ENCODE peak calls at places on chromosomes 5 and 9, in nine cellular contexts. C is psoas muscle, F is lower leg skin, D is neural progenitor cell, Z is progenitor cell of endocrine pancreas, L is RWPE1, M is B cell, K is Calu3, T is H1. W is an unnamed sample.

GRCh38 chr5:74326571-74327338 is 313.8 kb downstream of the ENC1 start:
- DNase-seq in C (no peak), F (peak), D (no peak), Z (no peak), L (peak), M (no peak), K (peak), T (no peak), W (peak)

GRCh38 chr5:63398346-63398745 is 563.9 kb downstream of the HTR1A start:
- DNase-seq in C (no peak), F (no peak), D (no peak), Z (no peak), L (peak), M (no peak), K (no peak), T (peak), W (no peak)

GRCh38 chr5:9507974-9508373 is 37.9 kb downstream of the SEMA5A start:
- DNase-seq in C (no peak), F (no peak), D (no peak), Z (no peak), L (no peak), M (no peak), K (no peak), T (no peak), W (peak)

GRCh38 chr5:27594141-27594540 is 555.8 kb upstream of the CDH9 start:
- DNase-seq in C (no peak), F (no peak), D (no peak), Z (no peak), L (no peak), M (no peak), K (no peak), T (no peak), W (no peak)

GRCh38 chr5:33772276-33772990 is 119.4 kb downstream of the ADAMTS12 start:
- DNase-seq in C (no peak), F (no peak), D (no peak), Z (no peak), L (peak), M (no peak), K (no peak), T (no peak), W (no peak)

GRCh38 chr9:19049872-19050636 is 827 bp downstream of the RRAGA start:
- DNase-seq in C (no peak), F (peak), D (peak), Z (no peak), L (no peak), M (no peak), K (no peak), T (no peak), W (peak)

GRCh38 chr5:18202147-18202546 is 567.9 kb downstream of the TAF11L14 start:
- DNase-seq in C (no peak), F (no peak), D (no peak), Z (no peak), L (no peak), M (no peak), K (no peak), T (no peak), W (no peak)

GRCh38 chr5:53430618-53431252 is 49.7 kb upstream of the FST start:
- DNase-seq in C (no peak), F (no peak), D (peak), Z (no peak), L (peak), M (no peak), K (peak), T (no peak), W (peak)

GRCh38 chr5:170135796-170136490 is 30.2 kb downstream of the FOXI1 start:
- DNase-seq in C (no peak), F (no peak), D (no peak), Z (no peak), L (peak), M (no peak), K (no peak), T (no peak), W (no peak)

GRCh38 chr5:150112211-150113046 is 26.1 kb upstream of the CSF1R start:
- DNase-seq in C (peak), F (peak), D (peak), Z (no peak), L (peak), M (no peak), K (no peak), T (no peak), W (peak)

GRCh38 chr9:94490465-94490864 is 64.4 kb upstream of the PCAT7 start:
- DNase-seq in C (no peak), F (no peak), D (peak), Z (no peak), L (no peak), M (no peak), K (no peak), T (no peak), W (peak)

GRCh38 chr5:175520321-175520720 is 42.0 kb downstream of the SFXN1 start:
- DNase-seq in C (no peak), F (no peak), D (no peak), Z (no peak), L (no peak), M (no peak), K (no peak), T (no peak), W (no peak)

GRCh38 chr9:112711050-112711689 is 6.7 kb downstream of the INIP start:
- DNase-seq in C (no peak), F (no peak), D (peak), Z (no peak), L (peak), M (no peak), K (no peak), T (no peak), W (peak)

GRCh38 chr5:125209650-125210049 is 463.2 kb upstream of the ZNF608 start:
- DNase-seq in C (peak), F (no peak), D (no peak), Z (no peak), L (no peak), M (no peak), K (no peak), T (no peak), W (no peak)

GRCh38 chr9:119375892-119376291 is 6.7 kb upstream of the BRINP1 start:
- DNase-seq in C (no peak), F (no peak), D (peak), Z (peak), L (peak), M (no peak), K (no peak), T (no peak), W (no peak)

GRCh38 chr5:140220032-140220697 is 45.2 kb downstream of the CYSTM1 start:
- DNase-seq in C (no peak), F (no peak), D (peak), Z (no peak), L (peak), M (no peak), K (no peak), T (no peak), W (no peak)

GRCh38 chr9:134322781-134323241 is 3.4 kb upstream of the RXRA start:
- DNase-seq in C (no peak), F (no peak), D (no peak), Z (no peak), L (no peak), M (no peak), K (no peak), T (no peak), W (no peak)

GRCh38 chr9:68608763-68609162 is 68.1 kb upstream of the TMEM252 start:
- DNase-seq in C (no peak), F (no peak), D (no peak), Z (no peak), L (no peak), M (no peak), K (no peak), T (no peak), W (no peak)

GRCh38 chr5:168422431-168422830 is 63.8 kb upstream of the RARS1 start:
- DNase-seq in C (no peak), F (no peak), D (no peak), Z (no peak), L (peak), M (no peak), K (no peak), T (no peak), W (no peak)
- TF ChIP-seq CTCF in C (no peak), F (no peak), D (peak), Z (peak), L (no peak), M (no peak), K (no peak), T (peak), W (peak)

GRCh38 chr5:115586525-115587146 is 15.6 kb downstream of the TICAM2 start:
- DNase-seq in C (no peak), F (no peak), D (peak), Z (no peak), L (peak), M (peak), K (no peak), T (no peak), W (no peak)
- TF ChIP-seq CTCF in C (peak), F (no peak), D (peak), Z (peak), L (peak), M (peak), K (peak), T (peak), W (no peak)

GRCh38 chr5:172868924-172869565 is 35.0 kb downstream of the ERGIC1 start:
- DNase-seq in C (peak), F (peak), D (no peak), Z (no peak), L (peak), M (no peak), K (peak), T (no peak), W (peak)
- TF ChIP-seq CTCF in C (peak), F (no peak), D (no peak), Z (no peak), L (no peak), M (no peak), K (no peak), T (no peak), W (peak)

GRCh38 chr9:117073539-117074336 is 341.1 kb downstream of the ASTN2 start:
- DNase-seq in C (no peak), F (no peak), D (peak), Z (peak), L (peak), M (no peak), K (no peak), T (peak), W (peak)
- TF ChIP-seq CTCF in C (peak), F (no peak), D (peak), Z (peak), L (peak), M (no peak), K (no peak), T (peak), W (peak)

DNA sequence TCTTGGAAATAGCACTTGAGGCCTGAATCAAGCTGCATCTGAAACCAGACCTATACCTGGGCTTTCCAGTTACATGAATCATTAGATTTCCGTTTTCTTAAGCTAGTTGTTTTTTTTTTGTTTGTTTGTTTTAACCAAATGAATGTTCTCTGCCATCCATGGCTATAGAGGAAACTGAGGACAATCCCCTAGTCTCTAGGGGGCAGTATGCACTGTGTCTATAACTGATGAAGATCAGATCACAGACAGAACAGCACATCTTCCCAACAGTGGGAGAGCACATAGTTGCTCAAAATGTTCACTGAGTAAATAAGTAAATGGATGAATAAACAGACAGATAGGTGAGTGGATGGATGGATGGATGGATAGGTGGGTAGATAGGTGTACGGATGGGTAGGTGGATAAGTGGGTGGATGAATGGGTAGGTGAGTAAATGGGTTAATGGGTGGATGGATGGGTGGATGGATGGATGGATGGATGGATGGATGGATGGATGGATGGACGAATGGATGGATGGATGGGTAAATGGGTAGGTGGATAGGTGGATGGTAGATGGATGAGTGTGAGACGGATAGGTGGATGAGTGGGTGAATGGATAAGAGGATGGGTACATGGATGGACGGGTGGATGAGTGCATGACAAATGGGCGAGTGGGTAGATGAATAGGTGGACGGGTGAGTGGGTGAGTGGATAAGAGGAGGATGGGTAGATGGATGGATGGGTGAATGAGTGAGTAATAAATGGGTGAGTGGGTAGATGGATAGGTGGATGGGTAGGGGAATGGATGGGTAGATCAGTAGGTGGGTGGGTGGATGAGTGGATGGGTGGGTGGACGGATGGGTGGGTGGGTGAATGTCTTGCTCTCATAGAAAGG is 179.1 kb downstream of the FGF18 start:
- DNase-seq in C (no peak), F (no peak), D (no peak), Z (no peak), L (no peak), M (no peak), K (no peak), T (no peak), W (no peak)
- TF ChIP-seq CTCF in C (no peak), F (no peak), D (peak), Z (no peak), L (no peak), M (no peak), K (no peak), T (no peak), W (no peak)

GRCh38 chr5:96196407-96196806 is 234.8 kb upstream of the ELL2 start:
- DNase-seq in C (no peak), F (no peak), D (no peak), Z (no peak), L (no peak), M (no peak), K (no peak), T (no peak), W (no peak)

GRCh38 chr5:96195053-96195452 is 233.4 kb upstream of the ELL2 start:
- DNase-seq in C (no peak), F (no peak), D (no peak), Z (no peak), L (no peak), M (no peak), K (no peak), T (no peak), W (no peak)

GRCh38 chr5:96194597-96194996 is 232.9 kb upstream of the ELL2 start:
- DNase-seq in C (no peak), F (no peak), D (no peak), Z (no peak), L (no peak), M (no peak), K (no peak), T (no peak), W (no peak)

GRCh38 chr5:96196890-96197289 is 235.2 kb upstream of the ELL2 start:
- DNase-seq in C (no peak), F (no peak), D (no peak), Z (no peak), L (no peak), M (no peak), K (no peak), T (no peak), W (no peak)

DNA sequence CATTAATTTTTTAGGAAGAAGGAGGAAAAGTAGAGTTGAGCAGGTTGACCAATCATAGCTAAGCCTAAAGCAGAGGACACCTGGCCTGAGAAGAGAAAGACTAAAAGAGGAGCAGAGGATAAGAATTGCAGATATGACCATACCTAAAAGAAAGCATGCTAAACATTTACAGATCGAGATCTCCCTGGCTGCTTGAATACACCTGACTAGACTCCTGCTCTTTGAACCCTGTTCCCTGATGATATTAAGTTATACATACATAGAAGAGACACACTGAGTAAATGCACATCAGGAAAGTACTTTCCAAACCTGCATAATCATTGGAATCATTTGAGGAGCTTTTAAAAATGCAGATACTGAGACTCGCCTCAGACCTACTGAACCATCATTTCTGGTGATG is 232.3 kb upstream of the ELL2 start:
- DNase-seq in C (no peak), F (no peak), D (no peak), Z (no peak), L (no peak), M (no peak), K (no peak), T (no peak), W (no peak)
- TF ChIP-seq CTCF in C (no peak), F (no peak), D (no peak), Z (no peak), L (no peak), M (no peak), K (no peak), T (no peak), W (no peak)

DNA sequence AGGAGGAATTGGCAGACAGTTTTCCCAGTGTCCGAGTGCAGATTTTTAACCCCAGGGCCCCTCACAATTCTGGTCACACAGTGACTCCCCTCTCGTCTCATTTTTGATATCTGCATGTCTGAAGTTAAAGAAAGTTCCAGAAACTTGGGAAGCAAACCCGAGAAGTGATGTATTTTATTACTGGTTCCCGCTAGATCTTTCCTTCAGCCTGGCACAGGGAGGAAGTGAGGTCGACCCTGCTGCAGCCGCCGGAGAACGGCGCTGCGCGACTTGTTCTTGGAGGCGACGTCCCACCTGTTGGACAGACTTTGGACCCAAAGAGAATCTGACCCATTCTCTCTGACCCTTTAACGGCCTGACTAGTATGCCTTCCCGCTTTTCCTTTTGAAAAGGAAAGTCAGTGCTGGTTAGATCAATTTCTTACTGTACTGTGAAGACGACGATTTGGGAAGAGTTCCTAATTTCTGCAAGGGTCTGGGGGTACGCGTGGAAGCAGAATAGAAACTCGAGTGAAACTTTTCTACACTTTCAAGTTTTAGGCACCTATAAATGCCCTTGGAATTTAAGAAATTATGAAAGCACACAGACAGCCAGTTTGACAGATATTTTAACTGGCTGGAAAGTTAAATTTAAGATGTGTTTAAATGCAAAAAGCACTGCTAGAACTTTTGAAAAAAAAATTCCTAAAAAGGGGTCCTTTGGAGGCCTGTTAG is 748 bp downstream of the OTULIN start:
- DNase-seq in C (no peak), F (no peak), D (peak), Z (peak), L (peak), M (peak), K (peak), T (no peak), W (no peak)
- TF ChIP-seq CTCF in C (no peak), F (no peak), D (no peak), Z (no peak), L (no peak), M (no peak), K (no peak), T (no peak), W (no peak)

DNA sequence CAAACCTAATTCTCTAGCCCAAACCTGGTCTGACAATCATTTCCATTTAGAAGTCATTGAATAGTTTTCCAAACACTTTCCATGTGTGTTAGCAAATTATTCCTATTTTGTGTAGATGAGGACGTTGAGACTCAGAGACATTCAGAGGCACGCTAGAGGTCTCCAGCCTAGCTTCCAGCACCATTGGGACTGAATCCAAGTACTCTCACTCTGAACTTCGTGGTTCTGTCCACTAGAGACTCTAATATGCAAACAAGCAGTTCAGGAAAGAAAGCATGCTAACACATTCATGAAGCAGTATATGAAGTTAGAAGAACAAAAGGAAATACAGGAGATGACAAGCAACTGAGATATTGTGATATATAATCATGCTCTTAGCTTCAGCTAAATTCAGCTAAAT is 354.8 kb downstream of the NTRK2 start:
- DNase-seq in C (no peak), F (no peak), D (no peak), Z (no peak), L (no peak), M (no peak), K (no peak), T (no peak), W (no peak)
- TF ChIP-seq CTCF in C (no peak), F (no peak), D (no peak), Z (no peak), L (no peak), M (no peak), K (no peak), T (no peak), W (no peak)

GRCh38 chr5:57082441-57083067 is 91.3 kb upstream of the GPBP1 start:
- DNase-seq in C (no peak), F (no peak), D (no peak), Z (no peak), L (peak), M (no peak), K (peak), T (no peak), W (peak)
- TF ChIP-seq CTCF in C (no peak), F (no peak), D (peak), Z (no peak), L (peak), M (no peak), K (peak), T (peak), W (peak)

DNA sequence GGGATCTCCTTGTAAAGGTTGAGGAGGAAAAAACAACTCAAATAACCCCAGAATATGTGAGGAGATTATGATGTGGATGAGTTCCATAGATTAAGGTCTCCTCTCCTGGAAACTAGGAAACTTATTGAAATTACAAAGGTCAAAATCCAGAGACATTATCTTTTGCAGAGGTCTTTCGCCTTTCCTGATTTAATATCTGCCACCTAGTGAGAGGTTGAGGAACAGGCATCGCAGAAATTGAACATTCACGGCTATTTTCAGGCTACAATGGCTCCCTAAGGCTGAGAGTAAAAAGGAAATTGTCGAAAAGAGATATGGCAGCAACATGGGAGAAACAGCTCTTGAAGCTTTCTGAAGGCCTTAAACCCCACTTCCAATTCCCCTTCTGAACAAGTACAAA is 127.5 kb upstream of the PLCXD3 start:
- DNase-seq in C (no peak), F (no peak), D (no peak), Z (no peak), L (no peak), M (no peak), K (no peak), T (no peak), W (no peak)
- TF ChIP-seq CTCF in C (no peak), F (no peak), D (peak), Z (peak), L (no peak), M (no peak), K (no peak), T (peak), W (peak)